ENCODE peak calls at places on chromosomes 6 and 20, in ten cellular contexts. One of them, this sample, is unnamed.

GRCh38 chr6:113668712-113669408 is 188.3 kb upstream of the MARCKS start:
- DNase-seq in heart left ventricle: no peak
- DNase-seq in SK-N-SH: no peak
- DNase-seq in fibroblast of lung: no peak
- DNase-seq in right lobe of liver: no peak
- DNase-seq in CD8-positive, alpha-beta memory T cell: no peak
- DNase-seq in uterus: no peak
- DNase-seq in effector memory CD4-positive, alpha-beta T cell: no peak
- DNase-seq in GM23338: no peak
- DNase-seq in suprapubic skin: no peak
- DNase-seq in this sample: no peak

GRCh38 chr6:165552248-165552736 is 110.7 kb downstream of the PDE10A start:
- DNase-seq in heart left ventricle: no peak
- DNase-seq in SK-N-SH: no peak
- DNase-seq in fibroblast of lung: no peak
- DNase-seq in right lobe of liver: no peak
- DNase-seq in CD8-positive, alpha-beta memory T cell: no peak
- DNase-seq in uterus: no peak
- DNase-seq in effector memory CD4-positive, alpha-beta T cell: no peak
- DNase-seq in GM23338: peak; percentile 15
- DNase-seq in suprapubic skin: no peak
- DNase-seq in this sample: no peak

GRCh38 chr6:84762220-84762940 is 2.0 kb downstream of the TBX18 start:
- DNase-seq in heart left ventricle: peak; percentile 59
- DNase-seq in SK-N-SH: peak; percentile 48
- DNase-seq in fibroblast of lung: no peak
- DNase-seq in right lobe of liver: no peak
- DNase-seq in CD8-positive, alpha-beta memory T cell: no peak
- DNase-seq in uterus: no peak
- DNase-seq in effector memory CD4-positive, alpha-beta T cell: no peak
- DNase-seq in GM23338: peak; percentile 67
- DNase-seq in suprapubic skin: peak; percentile 81
- DNase-seq in this sample: peak; percentile 41

GRCh38 chr20:805713-806112 is 27.8 kb upstream of the FAM110A start:
- DNase-seq in heart left ventricle: no peak
- DNase-seq in SK-N-SH: no peak
- DNase-seq in fibroblast of lung: peak; percentile 31
- DNase-seq in right lobe of liver: no peak
- DNase-seq in CD8-positive, alpha-beta memory T cell: no peak
- DNase-seq in uterus: no peak
- DNase-seq in effector memory CD4-positive, alpha-beta T cell: no peak
- DNase-seq in GM23338: peak; percentile 77
- DNase-seq in suprapubic skin: no peak
- DNase-seq in this sample: peak; percentile 9

GRCh38 chr6:127949251-127949650 is 48.4 kb upstream of the THEMIS start:
- DNase-seq in heart left ventricle: no peak
- DNase-seq in SK-N-SH: no peak
- DNase-seq in fibroblast of lung: no peak
- DNase-seq in right lobe of liver: no peak
- DNase-seq in CD8-positive, alpha-beta memory T cell: no peak
- DNase-seq in uterus: no peak
- DNase-seq in effector memory CD4-positive, alpha-beta T cell: no peak
- DNase-seq in GM23338: no peak
- DNase-seq in suprapubic skin: no peak
- DNase-seq in this sample: no peak

GRCh38 chr20:59560588-59561227 is 43.6 kb upstream of the PHACTR3 start:
- DNase-seq in heart left ventricle: no peak
- DNase-seq in SK-N-SH: peak; percentile 76
- DNase-seq in fibroblast of lung: peak; percentile 4
- DNase-seq in right lobe of liver: no peak
- DNase-seq in CD8-positive, alpha-beta memory T cell: no peak
- DNase-seq in uterus: no peak
- DNase-seq in effector memory CD4-positive, alpha-beta T cell: no peak
- DNase-seq in GM23338: peak; percentile 73
- DNase-seq in suprapubic skin: no peak
- DNase-seq in this sample: peak; percentile 50

GRCh38 chr20:61786230-61786629 is 279.5 kb downstream of the TAF4 start:
- DNase-seq in heart left ventricle: no peak
- DNase-seq in SK-N-SH: no peak
- DNase-seq in fibroblast of lung: no peak
- DNase-seq in right lobe of liver: no peak
- DNase-seq in CD8-positive, alpha-beta memory T cell: no peak
- DNase-seq in uterus: no peak
- DNase-seq in effector memory CD4-positive, alpha-beta T cell: no peak
- DNase-seq in GM23338: no peak
- DNase-seq in suprapubic skin: no peak
- DNase-seq in this sample: no peak

GRCh38 chr6:2765896-2766766 is 938 bp downstream of the WRNIP1 start:
- DNase-seq in heart left ventricle: peak; percentile 82
- DNase-seq in SK-N-SH: peak; percentile 83
- DNase-seq in fibroblast of lung: peak; percentile 39
- DNase-seq in right lobe of liver: peak; percentile 66
- DNase-seq in CD8-positive, alpha-beta memory T cell: peak; percentile 59
- DNase-seq in uterus: peak; percentile 26
- DNase-seq in effector memory CD4-positive, alpha-beta T cell: no peak
- DNase-seq in GM23338: peak; percentile 49
- DNase-seq in suprapubic skin: peak; percentile 79
- DNase-seq in this sample: peak; percentile 61

GRCh38 chr6:41097467-41098090 is 24.8 kb downstream of the NFYA start:
- DNase-seq in heart left ventricle: no peak
- DNase-seq in SK-N-SH: no peak
- DNase-seq in fibroblast of lung: peak; percentile 17
- DNase-seq in right lobe of liver: no peak
- DNase-seq in CD8-positive, alpha-beta memory T cell: no peak
- DNase-seq in uterus: no peak
- DNase-seq in effector memory CD4-positive, alpha-beta T cell: no peak
- DNase-seq in GM23338: no peak
- DNase-seq in suprapubic skin: no peak
- DNase-seq in this sample: peak; percentile 25

GRCh38 chr6:166419717-166420116 is 37.0 kb upstream of the MPC1 start:
- DNase-seq in heart left ventricle: no peak
- DNase-seq in SK-N-SH: no peak
- DNase-seq in fibroblast of lung: no peak
- DNase-seq in right lobe of liver: no peak
- DNase-seq in CD8-positive, alpha-beta memory T cell: peak; percentile 46
- DNase-seq in uterus: no peak
- DNase-seq in effector memory CD4-positive, alpha-beta T cell: no peak
- DNase-seq in GM23338: no peak
- DNase-seq in suprapubic skin: no peak
- DNase-seq in this sample: no peak

DNA sequence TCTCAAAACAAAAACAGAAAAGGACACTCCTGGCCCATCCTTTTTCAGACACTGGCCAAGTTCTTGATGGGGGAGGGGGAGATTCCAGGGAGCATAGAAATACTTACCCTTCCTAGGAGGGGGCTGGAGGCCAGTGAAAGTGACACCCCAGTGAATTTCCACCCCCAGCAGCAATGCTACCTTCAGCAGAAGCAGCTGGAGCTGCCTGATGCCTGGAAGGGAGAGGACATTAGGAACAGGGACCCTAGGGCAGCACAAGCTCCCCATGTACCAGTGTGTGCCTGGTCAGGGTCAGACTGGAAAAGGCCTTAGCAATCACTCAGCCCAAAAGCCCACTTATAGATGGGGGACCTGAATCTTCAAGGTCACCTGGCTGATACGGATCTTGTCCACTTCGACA is 2.4 kb downstream of the MICAL1 start:
- DNase-seq in heart left ventricle: no peak
- DNase-seq in SK-N-SH: no peak
- DNase-seq in fibroblast of lung: no peak
- DNase-seq in right lobe of liver: no peak
- DNase-seq in CD8-positive, alpha-beta memory T cell: no peak
- DNase-seq in uterus: no peak
- DNase-seq in effector memory CD4-positive, alpha-beta T cell: no peak
- DNase-seq in GM23338: no peak
- DNase-seq in suprapubic skin: peak; percentile 18
- DNase-seq in this sample: no peak
- H3K4me1 ChIP-seq in heart left ventricle: peaks cover 48% of the 10 kb centered on the region
- H3K4me1 ChIP-seq in SK-N-SH: peaks cover 25% of the 10 kb centered on the region
- H3K4me1 ChIP-seq in fibroblast of lung: peaks cover 7% of the 10 kb centered on the region
- H3K4me1 ChIP-seq in right lobe of liver: no peaks in the 10 kb centered on the region
- H3K4me1 ChIP-seq in CD8-positive, alpha-beta memory T cell: peaks cover 59% of the 10 kb centered on the region
- H3K4me1 ChIP-seq in uterus: no peaks in the 10 kb centered on the region
- H3K4me1 ChIP-seq in effector memory CD4-positive, alpha-beta T cell: peaks cover 44% of the 10 kb centered on the region
- H3K4me1 ChIP-seq in GM23338: peaks cover 28% of the 10 kb centered on the region
- H3K4me1 ChIP-seq in suprapubic skin: peaks cover 43% of the 10 kb centered on the region
- H3K4me1 ChIP-seq in this sample: peaks cover 26% of the 10 kb centered on the region

DNA sequence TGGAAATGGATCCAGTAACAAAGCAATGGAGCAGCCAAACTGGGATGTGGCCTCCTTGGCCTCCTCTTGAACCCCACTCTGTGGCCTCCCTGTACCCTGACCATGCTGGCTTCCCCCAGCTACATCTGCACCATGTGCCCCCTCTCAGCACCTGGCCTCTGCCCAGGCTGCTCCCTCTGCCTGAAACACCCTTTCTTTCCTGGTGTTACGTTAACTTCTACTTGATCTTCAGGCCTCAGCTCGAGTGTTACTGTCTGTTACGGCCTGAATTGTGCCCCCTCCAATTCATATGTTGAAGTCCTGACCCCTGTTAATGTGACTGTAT is 30.2 kb downstream of the NOL4L start:
- DNase-seq in heart left ventricle: peak; percentile 8
- DNase-seq in SK-N-SH: no peak
- DNase-seq in fibroblast of lung: no peak
- DNase-seq in right lobe of liver: no peak
- DNase-seq in CD8-positive, alpha-beta memory T cell: no peak
- DNase-seq in uterus: no peak
- DNase-seq in effector memory CD4-positive, alpha-beta T cell: no peak
- DNase-seq in GM23338: no peak
- DNase-seq in suprapubic skin: no peak
- DNase-seq in this sample: no peak
- H3K27ac ChIP-seq in heart left ventricle: no peak overlapping the region
- H3K27ac ChIP-seq in SK-N-SH: no peak overlapping the region
- H3K27ac ChIP-seq in fibroblast of lung: no peak overlapping the region
- H3K27ac ChIP-seq in right lobe of liver: no peak overlapping the region
- H3K27ac ChIP-seq in CD8-positive, alpha-beta memory T cell: no peak overlapping the region
- H3K27ac ChIP-seq in uterus: no peak overlapping the region
- H3K27ac ChIP-seq in effector memory CD4-positive, alpha-beta T cell: peak overlapping the region; percentile 44
- H3K27ac ChIP-seq in GM23338: no peak overlapping the region
- H3K27ac ChIP-seq in suprapubic skin: no peak overlapping the region
- H3K27ac ChIP-seq in this sample: no peak overlapping the region

GRCh38 chr6:107712523-107713213 is 111.4 kb downstream of the SCML4 start:
- DNase-seq in heart left ventricle: no peak
- DNase-seq in SK-N-SH: peak; percentile 47
- DNase-seq in fibroblast of lung: peak; percentile 79
- DNase-seq in right lobe of liver: no peak
- DNase-seq in CD8-positive, alpha-beta memory T cell: peak; percentile 60
- DNase-seq in uterus: no peak
- DNase-seq in effector memory CD4-positive, alpha-beta T cell: no peak
- DNase-seq in GM23338: no peak
- DNase-seq in suprapubic skin: no peak
- DNase-seq in this sample: no peak
- H3K4me3 ChIP-seq in heart left ventricle: peak overlapping the region; percentile 36
- H3K4me3 ChIP-seq in SK-N-SH: no peak overlapping the region
- H3K4me3 ChIP-seq in fibroblast of lung: peak overlapping the region; percentile 45
- H3K4me3 ChIP-seq in right lobe of liver: no peak overlapping the region
- H3K4me3 ChIP-seq in CD8-positive, alpha-beta memory T cell: peak overlapping the region; percentile 40
- H3K4me3 ChIP-seq in uterus: no peak overlapping the region
- H3K4me3 ChIP-seq in effector memory CD4-positive, alpha-beta T cell: no peak overlapping the region
- H3K4me3 ChIP-seq in GM23338: no peak overlapping the region
- H3K4me3 ChIP-seq in suprapubic skin: peak overlapping the region; percentile 20
- H3K4me3 ChIP-seq in this sample: no peak overlapping the region

GRCh38 chr20:53448875-53449274 is 144.8 kb downstream of the ZNF217 start:
- DNase-seq in heart left ventricle: no peak
- DNase-seq in SK-N-SH: no peak
- DNase-seq in fibroblast of lung: no peak
- DNase-seq in right lobe of liver: no peak
- DNase-seq in CD8-positive, alpha-beta memory T cell: no peak
- DNase-seq in uterus: no peak
- DNase-seq in effector memory CD4-positive, alpha-beta T cell: no peak
- DNase-seq in GM23338: no peak
- DNase-seq in suprapubic skin: no peak
- DNase-seq in this sample: no peak
- H3K4me1 ChIP-seq in heart left ventricle: no peaks in the 10 kb centered on the region
- H3K4me1 ChIP-seq in SK-N-SH: no peaks in the 10 kb centered on the region
- H3K4me1 ChIP-seq in fibroblast of lung: no peaks in the 10 kb centered on the region
- H3K4me1 ChIP-seq in right lobe of liver: no peaks in the 10 kb centered on the region
- H3K4me1 ChIP-seq in CD8-positive, alpha-beta memory T cell: no peaks in the 10 kb centered on the region
- H3K4me1 ChIP-seq in uterus: no peaks in the 10 kb centered on the region
- H3K4me1 ChIP-seq in effector memory CD4-positive, alpha-beta T cell: no peaks in the 10 kb centered on the region
- H3K4me1 ChIP-seq in GM23338: no peaks in the 10 kb centered on the region
- H3K4me1 ChIP-seq in suprapubic skin: no peaks in the 10 kb centered on the region
- H3K4me1 ChIP-seq in this sample: no peaks in the 10 kb centered on the region

DNA sequence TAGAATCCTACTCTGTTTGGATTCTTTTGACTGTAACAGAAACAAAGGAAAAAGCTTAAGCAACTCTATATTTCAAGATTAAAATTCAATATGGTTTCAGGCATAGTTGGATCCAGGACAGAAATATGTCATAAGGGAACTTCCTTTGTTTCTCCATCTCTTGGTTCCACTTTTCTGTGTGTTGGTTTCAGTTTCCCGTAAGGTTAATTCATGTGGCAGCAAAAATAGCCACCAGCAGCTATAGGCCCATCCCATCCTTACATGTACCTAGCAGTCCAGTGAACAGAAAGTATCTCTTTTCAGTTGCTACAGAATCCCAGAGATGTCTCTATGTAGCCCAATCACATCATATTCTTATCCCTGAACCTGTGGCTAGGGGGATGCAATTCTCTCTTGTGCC is 8.8 kb upstream of the FAM8A1 start:
- DNase-seq in heart left ventricle: no peak
- DNase-seq in SK-N-SH: no peak
- DNase-seq in fibroblast of lung: no peak
- DNase-seq in right lobe of liver: no peak
- DNase-seq in CD8-positive, alpha-beta memory T cell: no peak
- DNase-seq in uterus: no peak
- DNase-seq in effector memory CD4-positive, alpha-beta T cell: no peak
- DNase-seq in GM23338: no peak
- DNase-seq in suprapubic skin: no peak
- DNase-seq in this sample: no peak
- H3K27ac ChIP-seq in heart left ventricle: no peak overlapping the region
- H3K27ac ChIP-seq in SK-N-SH: no peak overlapping the region
- H3K27ac ChIP-seq in fibroblast of lung: no peak overlapping the region
- H3K27ac ChIP-seq in right lobe of liver: no peak overlapping the region
- H3K27ac ChIP-seq in CD8-positive, alpha-beta memory T cell: no peak overlapping the region
- H3K27ac ChIP-seq in uterus: no peak overlapping the region
- H3K27ac ChIP-seq in effector memory CD4-positive, alpha-beta T cell: no peak overlapping the region
- H3K27ac ChIP-seq in GM23338: no peak overlapping the region
- H3K27ac ChIP-seq in suprapubic skin: no peak overlapping the region
- H3K27ac ChIP-seq in this sample: no peak overlapping the region